ENCODE peak calls at places on chromosome 1, in eight cellular contexts. Z, A, F, P, B, M, X and O are unnamed samples.

GRCh38 chr1:147822292-147822691 is 61.9 kb upstream of the GJA5 start:
- DNase-seq in X (no peak), P (no peak), B (no peak), F (no peak), M (no peak), A (no peak), Z (no peak), O (peak)

GRCh38 chr1:173867141-173867752 is 542 bp downstream of the GAS5 start:
- DNase-seq in B (no peak), M (no peak), A (no peak), X (no peak), F (no peak), Z (no peak), P (peak), O (no peak)

GRCh38 chr1:182430263-182431068 is 19.5 kb upstream of the RGSL1 start:
- DNase-seq in P (no peak), X (no peak), Z (no peak), B (no peak), A (no peak), M (no peak), F (no peak), O (no peak)

GRCh38 chr1:210001751-210002150 is 63.7 kb downstream of the SYT14 start:
- DNase-seq in X (peak), B (peak), Z (no peak), F (no peak), M (peak), P (no peak), A (no peak), O (no peak)

GRCh38 chr1:7298749-7299151 is 472.3 kb upstream of the VAMP3 start:
- DNase-seq in A (peak), X (no peak), P (no peak), B (peak), F (no peak), Z (peak), M (peak), O (peak)

GRCh38 chr1:25065246-25066238 is 135.5 kb upstream of the RUNX3 start:
- DNase-seq in F (no peak), B (peak), M (no peak), Z (no peak), A (peak), P (no peak), X (peak), O (no peak)

GRCh38 chr1:41314376-41314775 is 46.9 kb upstream of the FOXO6 start:
- DNase-seq in P (no peak), X (no peak), Z (no peak), F (no peak), A (no peak), M (no peak), B (peak), O (no peak)

GRCh38 chr1:203628997-203629508 is 2.4 kb downstream of the ATP2B4 start:
- DNase-seq in B (no peak), A (no peak), X (no peak), P (no peak), F (no peak), Z (peak), M (no peak), O (no peak)

GRCh38 chr1:233655433-233655844 is 41.5 kb downstream of the KCNK1 start:
- DNase-seq in F (no peak), B (no peak), M (no peak), Z (no peak), P (no peak), A (no peak), X (no peak), O (no peak)

GRCh38 chr1:234709473-234710279 is 99.7 kb upstream of the IRF2BP2 start:
- DNase-seq in X (no peak), A (no peak), B (no peak), F (no peak), P (peak), M (no peak), Z (peak), O (no peak)

GRCh38 chr1:2330511-2331199 is 60.7 kb downstream of the MORN1 start:
- DNase-seq in F (no peak), M (no peak), P (no peak), Z (no peak), X (no peak), A (peak), B (peak), O (no peak)

GRCh38 chr1:11145741-11146140 is 43.4 kb upstream of the ANGPTL7 start:
- DNase-seq in B (no peak), M (no peak), F (no peak), Z (no peak), A (no peak), P (no peak), X (no peak), O (no peak)

GRCh38 chr1:10755977-10756521 is 40.4 kb downstream of the CASZ1 start:
- DNase-seq in A (peak), B (no peak), F (no peak), M (no peak), P (peak), X (peak), Z (peak), O (no peak)

GRCh38 chr1:182611787-182612186 is 7.6 kb upstream of the RGS16 start:
- DNase-seq in B (no peak), F (no peak), M (no peak), P (peak), A (no peak), Z (no peak), X (no peak), O (peak)

GRCh38 chr1:162696286-162696862 is 64.1 kb downstream of the DDR2 start:
- DNase-seq in P (peak), Z (peak), A (peak), B (peak), F (peak), X (peak), M (peak), O (peak)

GRCh38 chr1:152348447-152348846 is 11.4 kb downstream of the FLG2 start:
- DNase-seq in X (no peak), P (no peak), A (no peak), M (no peak), B (no peak), F (peak), Z (no peak), O (no peak)

GRCh38 chr1:43442756-43443155 is 11.0 kb downstream of the HYI start:
- DNase-seq in A (no peak), P (peak), B (no peak), X (no peak), F (no peak), Z (no peak), M (no peak), O (peak)

GRCh38 chr1:172356620-172357019 is 63.9 kb upstream of the C1orf105 start:
- DNase-seq in P (no peak), A (peak), M (peak), Z (peak), B (peak), X (no peak), F (peak), O (no peak)

GRCh38 chr1:36919491-36920145 is 114.7 kb downstream of the GRIK3 start:
- DNase-seq in A (no peak), F (no peak), Z (no peak), B (no peak), P (peak), X (no peak), M (no peak), O (no peak)

GRCh38 chr1:36962991-36963390 is 71.3 kb downstream of the GRIK3 start:
- DNase-seq in M (no peak), P (no peak), Z (no peak), A (no peak), B (no peak), X (no peak), F (no peak), O (no peak)

GRCh38 chr1:177975588-177976495 is 6.0 kb upstream of the SEC16B start:
- DNase-seq in F (no peak), A (peak), B (peak), X (no peak), M (peak), P (no peak), Z (no peak), O (no peak)

GRCh38 chr1:6373961-6374720 is 19.4 kb downstream of the ACOT7 start:
- DNase-seq in X (no peak), A (no peak), F (no peak), B (no peak), M (no peak), P (no peak), Z (peak), O (no peak)

GRCh38 chr1:165675794-165676193 is 22.6 kb downstream of the ALDH9A1 start:
- DNase-seq in M (no peak), F (no peak), B (no peak), A (no peak), P (no peak), Z (no peak), X (no peak), O (no peak)
- H3K9ac ChIP-seq in M (no peak), F (no peak), B (no peak), A (no peak), P (no peak), Z (no peak), X (no peak), O (no peak)

GRCh38 chr1:160083968-160084770 is 2.8 kb downstream of the KCNJ9 start:
- DNase-seq in P (peak), X (peak), M (peak), B (peak), Z (peak), A (peak), F (peak), O (peak)
- H3K9ac ChIP-seq in P (no peak), X (no peak), M (no peak), B (no peak), Z (no peak), A (no peak), F (no peak), O (no peak)

GRCh38 chr1:4969556-4970129 is 315.2 kb downstream of the AJAP1 start:
- DNase-seq in Z (no peak), P (no peak), B (no peak), M (no peak), X (no peak), F (no peak), A (no peak), O (peak)

GRCh38 chr1:4973341-4973740 is 318.9 kb downstream of the AJAP1 start:
- DNase-seq in B (no peak), F (no peak), P (no peak), X (no peak), M (no peak), A (no peak), Z (no peak), O (peak)

GRCh38 chr1:4972761-4973320 is 318.4 kb downstream of the AJAP1 start:
- DNase-seq in P (no peak), X (no peak), M (no peak), Z (no peak), F (no peak), A (no peak), B (no peak), O (peak)

GRCh38 chr1:4971666-4972065 is 317.3 kb downstream of the AJAP1 start:
- DNase-seq in P (no peak), X (no peak), F (no peak), A (no peak), B (no peak), Z (no peak), M (no peak), O (peak)

DNA sequence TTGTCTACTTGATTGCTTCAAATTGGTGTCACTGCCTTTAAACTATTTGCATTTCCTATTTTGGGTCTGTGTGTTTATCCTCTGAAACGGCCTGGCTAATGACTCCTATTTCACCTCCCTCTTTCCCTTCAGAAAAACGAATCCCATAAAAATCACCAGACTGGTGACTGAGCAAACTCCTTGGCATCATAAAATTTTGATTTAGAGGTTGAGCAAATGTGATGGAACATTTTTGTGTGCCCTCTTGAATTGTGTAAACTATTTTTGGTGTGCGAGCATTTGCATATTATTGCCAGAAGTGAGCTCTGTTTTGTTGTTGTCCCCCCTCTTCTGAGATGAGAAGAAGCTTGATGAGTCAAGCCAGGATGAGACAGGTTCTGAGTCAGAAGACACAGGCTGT is 316.1 kb downstream of the AJAP1 start:
- DNase-seq in B (no peak), Z (no peak), P (no peak), X (no peak), M (no peak), A (no peak), F (no peak), O (peak)
- H3K9ac ChIP-seq in B (no peak), Z (no peak), P (no peak), X (no peak), M (no peak), A (no peak), F (no peak), O (no peak)

GRCh38 chr1:115976900-115977480 is 677 bp downstream of the SLC22A15 start:
- DNase-seq in P (no peak), X (peak), F (no peak), Z (no peak), M (no peak), A (peak), B (no peak), O (no peak)
- H3K9ac ChIP-seq in P (peak), X (no peak), F (peak), Z (peak), M (peak), A (peak), B (peak), O (peak)

GRCh38 chr1:241355311-241356010 is 1.5 kb downstream of the RGS7 start:
- DNase-seq in P (no peak), F (no peak), Z (no peak), A (no peak), X (no peak), B (no peak), M (no peak), O (no peak)

GRCh38 chr1:241357366-241358305 is 631 bp upstream of the RGS7 start:
- DNase-seq in X (peak), F (no peak), B (no peak), A (peak), P (no peak), M (no peak), Z (no peak), O (no peak)

GRCh38 chr1:241352401-241352800 is 4.6 kb downstream of the RGS7 start:
- DNase-seq in M (no peak), P (no peak), B (no peak), A (no peak), X (no peak), F (no peak), Z (no peak), O (no peak)

GRCh38 chr1:241356187-241356518 is 852 bp downstream of the RGS7 start:
- DNase-seq in X (peak), P (no peak), B (no peak), A (no peak), M (peak), Z (no peak), F (no peak), O (peak)

DNA sequence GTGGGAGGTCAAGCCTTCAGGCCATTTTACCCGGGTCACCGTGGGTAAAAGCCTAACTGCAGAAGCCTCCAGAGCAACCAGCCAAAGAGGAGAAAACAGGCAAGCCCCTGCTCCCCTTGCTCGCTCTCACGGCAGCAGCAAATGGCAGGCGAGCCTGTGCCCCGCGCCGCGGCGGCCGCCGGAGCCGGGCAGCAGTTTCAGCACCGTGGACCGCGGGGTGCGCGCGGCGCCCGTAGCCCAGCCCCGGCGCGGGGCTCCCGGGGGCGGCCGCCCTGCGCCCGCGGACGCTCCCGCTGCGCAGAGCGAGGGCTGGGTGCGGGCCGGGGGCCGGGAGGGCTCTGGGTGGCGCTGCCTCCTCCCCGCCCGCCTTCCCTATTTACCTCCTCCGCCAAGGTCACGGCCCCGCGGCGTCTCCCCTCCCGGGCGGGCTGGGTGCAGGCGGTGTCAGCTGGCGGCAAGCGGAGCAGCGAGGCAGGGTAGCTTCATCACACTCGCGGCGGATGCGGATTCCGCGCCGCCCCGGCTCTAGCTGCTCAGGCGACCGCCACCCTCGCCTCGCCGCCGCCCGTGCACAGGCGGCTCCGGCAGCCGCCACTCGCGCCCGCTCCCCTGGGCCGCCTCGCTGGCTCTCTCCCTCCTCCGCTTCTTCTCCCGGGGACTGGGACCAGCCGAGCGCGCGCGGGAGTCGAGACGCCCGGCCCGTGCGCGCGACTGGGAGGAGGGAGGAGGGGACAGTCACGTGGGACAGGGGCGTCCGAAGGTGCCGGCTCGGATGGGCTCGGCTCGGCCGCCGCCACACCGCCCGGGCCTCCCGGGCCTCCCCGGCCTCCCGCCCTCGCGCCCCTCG is at the start of gene RGS7:
- DNase-seq in A (peak), P (peak), X (peak), F (no peak), B (peak), Z (peak), M (peak), O (peak)
- H3K9ac ChIP-seq in A (peak), P (peak), X (no peak), F (no peak), B (peak), Z (no peak), M (no peak), O (no peak)